ENCODE peak calls at places on chromosomes 13 and 19, in nine cellular contexts. I, K, J, M, G, W, R, B and L are unnamed samples. For H3K36me3 and H3K27me3, the result is how much of the 10 kb centered on the place peaks cover.

GRCh38 chr13:98098511-98098910 is 44.4 kb upstream of the FARP1 start:
- DNase-seq in I (peak), K (no peak), J (no peak), M (no peak), G (no peak), W (no peak), R (peak), B (no peak), L (no peak)

GRCh38 chr19:7083076-7083956 is 13.8 kb downstream of the ZNF557 start:
- DNase-seq in I (peak), K (no peak), J (no peak), M (no peak), G (no peak), W (no peak), R (no peak), B (peak), L (no peak)

GRCh38 chr19:17949956-17950309 is 17.0 kb upstream of the KCNN1 start:
- DNase-seq in I (no peak), K (no peak), J (no peak), M (no peak), G (no peak), W (no peak), R (no peak), B (peak), L (peak)

GRCh38 chr19:2962018-2962670 is 15.2 kb upstream of the TLE6 start:
- DNase-seq in I (peak), K (peak), J (no peak), M (peak), G (peak), W (peak), R (peak), B (peak), L (peak)

GRCh38 chr19:44571830-44572661 is 41.3 kb upstream of the IGSF23 start:
- DNase-seq in I (no peak), K (no peak), J (no peak), M (no peak), G (no peak), W (no peak), R (no peak), B (no peak), L (no peak)

GRCh38 chr19:45342911-45343310 is 2.4 kb downstream of the KLC3 start:
- DNase-seq in I (no peak), K (no peak), J (no peak), M (no peak), G (no peak), W (no peak), R (no peak), B (no peak), L (peak)

GRCh38 chr13:43908156-43909126 is 28.7 kb downstream of the LACC1 start:
- DNase-seq in I (peak), K (no peak), J (no peak), M (no peak), G (no peak), W (no peak), R (peak), B (peak), L (peak)

GRCh38 chr13:50162567-50162966 is 147.3 kb downstream of the KCNRG start:
- DNase-seq in I (no peak), K (no peak), J (no peak), M (no peak), G (no peak), W (no peak), R (no peak), B (no peak), L (peak)

GRCh38 chr13:30673669-30674521 is 56.2 kb downstream of the USPL1 start:
- DNase-seq in I (peak), K (peak), J (peak), M (peak), G (peak), W (peak), R (peak), B (peak), L (peak)

GRCh38 chr19:18171605-18172327 is 1.8 kb upstream of the IFI30 start:
- DNase-seq in I (no peak), K (no peak), J (no peak), M (peak), G (no peak), W (no peak), R (no peak), B (no peak), L (peak)

GRCh38 chr13:23790591-23791170 is 98.5 kb downstream of the MIPEP start:
- DNase-seq in I (peak), K (no peak), J (no peak), M (no peak), G (no peak), W (no peak), R (no peak), B (no peak), L (no peak)

GRCh38 chr19:35341006-35341405 is 6.7 kb upstream of the FFAR1 start:
- DNase-seq in I (no peak), K (no peak), J (peak), M (no peak), G (no peak), W (no peak), R (no peak), B (no peak), L (no peak)

GRCh38 chr19:35342430-35342829 is 5.3 kb upstream of the FFAR1 start:
- DNase-seq in I (no peak), K (no peak), J (peak), M (no peak), G (no peak), W (no peak), R (no peak), B (no peak), L (peak)

GRCh38 chr19:35340431-35340830 is 7.3 kb upstream of the FFAR1 start:
- DNase-seq in I (no peak), K (no peak), J (no peak), M (no peak), G (no peak), W (no peak), R (no peak), B (no peak), L (no peak)

GRCh38 chr19:35344511-35345031 is 3.1 kb upstream of the FFAR1 start:
- DNase-seq in I (no peak), K (no peak), J (peak), M (no peak), G (no peak), W (no peak), R (no peak), B (no peak), L (peak)

GRCh38 chr19:35341565-35342225 is 6.0 kb upstream of the FFAR1 start:
- DNase-seq in I (no peak), K (no peak), J (peak), M (no peak), G (no peak), W (no peak), R (no peak), B (no peak), L (no peak)
- H3K36me3 ChIP-seq in I (under half), K (under half), J (under half), M (under half), G (under half), W (under half), R (under half), B (under half), L (under half)

GRCh38 chr13:45705936-45706335 is 3.8 kb downstream of the CBY2 start:
- DNase-seq in I (no peak), K (no peak), J (no peak), M (no peak), G (no peak), W (no peak), R (no peak), B (no peak), L (no peak)

GRCh38 chr13:45702869-45703391 is 810 bp downstream of the CBY2 start:
- DNase-seq in I (no peak), K (no peak), J (no peak), M (no peak), G (no peak), W (no peak), R (no peak), B (no peak), L (no peak)

GRCh38 chr13:45702088-45702487 is at the start of gene CBY2:
- DNase-seq in I (no peak), K (no peak), J (no peak), M (no peak), G (no peak), W (no peak), R (no peak), B (no peak), L (no peak)

GRCh38 chr13:45705145-45705695 is 3.1 kb downstream of the CBY2 start:
- DNase-seq in I (no peak), K (no peak), J (no peak), M (no peak), G (no peak), W (no peak), R (no peak), B (no peak), L (peak)

DNA sequence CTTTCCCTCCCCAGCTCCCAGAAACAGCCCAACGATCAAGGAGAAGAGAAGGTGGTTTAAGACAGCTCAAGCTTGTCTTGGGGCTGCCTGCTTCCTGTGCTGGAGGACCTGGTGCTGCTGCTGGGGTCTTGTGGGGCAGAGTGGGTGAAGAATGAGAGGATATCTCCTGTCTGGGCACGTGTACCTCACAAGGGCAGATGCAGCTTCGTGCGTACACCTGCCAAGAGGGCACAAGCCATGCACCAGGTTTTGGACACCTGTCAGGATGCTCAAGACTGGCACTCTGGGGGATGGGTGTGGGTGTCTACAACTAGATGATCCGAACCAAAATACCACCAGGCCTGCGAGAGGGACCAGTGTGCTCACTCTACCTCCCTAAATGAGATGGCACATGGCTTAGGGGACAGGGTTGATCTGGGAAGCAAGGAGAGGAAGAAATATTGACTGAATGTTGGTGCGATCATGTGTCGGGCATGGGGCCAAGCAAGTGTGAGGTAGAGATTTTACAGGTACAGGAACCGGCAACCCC is 2.2 kb downstream of the CBY2 start:
- DNase-seq in I (no peak), K (no peak), J (no peak), M (no peak), G (no peak), W (no peak), R (no peak), B (no peak), L (no peak)
- H3K27me3 ChIP-seq in I (under half), K (under half), J (under half), M (under half), G (under half), W (under half), R (under half), B (under half), L (under half)

GRCh38 chr19:41334793-41335192 is 18.9 kb downstream of the TGFB1 start:
- DNase-seq in I (no peak), K (no peak), J (no peak), M (no peak), G (no peak), W (no peak), R (no peak), B (no peak), L (no peak)
- H3K36me3 ChIP-seq in I (under half), K (half or more), J (under half), M (under half), G (under half), W (under half), R (under half), B (under half), L (under half)

GRCh38 chr19:16306728-16307402 is 17.8 kb upstream of the KLF2 start:
- DNase-seq in I (no peak), K (no peak), J (no peak), M (no peak), G (no peak), W (no peak), R (no peak), B (no peak), L (peak)

GRCh38 chr19:16298334-16298733 is 26.3 kb upstream of the KLF2 start:
- DNase-seq in I (no peak), K (no peak), J (no peak), M (no peak), G (no peak), W (no peak), R (no peak), B (no peak), L (no peak)

GRCh38 chr19:16303755-16304154 is 20.9 kb upstream of the KLF2 start:
- DNase-seq in I (no peak), K (no peak), J (no peak), M (no peak), G (no peak), W (no peak), R (no peak), B (no peak), L (no peak)

GRCh38 chr19:16297575-16298178 is 26.9 kb upstream of the KLF2 start:
- DNase-seq in I (no peak), K (no peak), J (no peak), M (no peak), G (no peak), W (no peak), R (no peak), B (peak), L (no peak)

DNA sequence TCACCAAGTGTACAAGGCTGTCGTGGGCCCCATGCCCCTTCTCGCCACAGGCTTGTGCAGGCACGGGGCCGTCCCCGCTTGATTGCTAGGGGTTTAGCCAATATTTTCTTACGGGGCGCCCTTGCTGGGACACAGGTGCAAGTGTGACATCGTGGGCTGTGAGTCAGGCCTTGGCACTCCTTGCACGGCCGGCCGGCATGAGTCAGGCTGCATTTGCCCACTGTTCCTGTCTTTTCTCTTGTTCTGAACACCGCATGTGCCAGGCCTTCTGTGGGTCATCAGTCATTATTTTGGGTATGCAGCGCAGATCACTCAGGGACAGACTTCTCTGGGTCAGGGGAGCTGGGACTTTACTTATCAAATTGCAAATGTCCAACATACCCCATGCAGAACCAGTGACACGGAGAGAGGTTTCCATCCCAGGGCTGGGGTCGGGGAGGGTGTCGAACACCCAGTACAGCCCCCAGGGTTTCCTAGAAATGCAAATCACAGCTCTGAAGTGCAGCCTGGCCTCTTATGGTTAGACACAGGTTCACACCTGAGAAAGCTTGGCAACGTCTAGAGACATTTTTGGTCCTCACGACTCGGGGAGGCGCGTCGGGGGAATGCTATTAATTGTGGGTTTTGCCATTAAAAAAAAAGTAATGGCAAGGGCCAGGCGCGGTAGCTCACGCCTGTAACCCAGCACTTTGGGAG is 22.5 kb upstream of the KLF2 start:
- DNase-seq in I (peak), K (no peak), J (no peak), M (no peak), G (no peak), W (no peak), R (no peak), B (peak), L (peak)
- H3K27me3 ChIP-seq in I (under half), K (under half), J (under half), M (under half), G (under half), W (under half), R (under half), B (under half), L (under half)

GRCh38 chr19:10641248-10641647 is 12.9 kb upstream of the ILF3 start:
- DNase-seq in I (no peak), K (no peak), J (no peak), M (no peak), G (no peak), W (no peak), R (no peak), B (no peak), L (no peak)
- H3K36me3 ChIP-seq in I (under half), K (half or more), J (under half), M (under half), G (under half), W (under half), R (under half), B (under half), L (under half)

GRCh38 chr19:39236527-39236926 is 8.3 kb downstream of the IFNL3 start:
- DNase-seq in I (no peak), K (no peak), J (no peak), M (no peak), G (no peak), W (peak), R (no peak), B (no peak), L (peak)
- H3K27me3 ChIP-seq in I (under half), K (half or more), J (under half), M (under half), G (under half), W (under half), R (under half), B (under half), L (under half)

GRCh38 chr13:99220199-99220931 is 19.7 kb downstream of the UBAC2 start:
- DNase-seq in I (no peak), K (no peak), J (no peak), M (no peak), G (no peak), W (peak), R (no peak), B (no peak), L (no peak)
- H3K36me3 ChIP-seq in I (under half), K (under half), J (under half), M (under half), G (under half), W (under half), R (under half), B (under half), L (under half)

GRCh38 chr13:25971499-25972145 is 80.2 kb downstream of the SHISA2 start:
- DNase-seq in I (no peak), K (no peak), J (no peak), M (no peak), G (no peak), W (peak), R (no peak), B (peak), L (peak)

GRCh38 chr13:25973085-25973484 is 78.7 kb downstream of the SHISA2 start:
- DNase-seq in I (no peak), K (no peak), J (no peak), M (no peak), G (no peak), W (no peak), R (no peak), B (no peak), L (no peak)

GRCh38 chr13:25977216-25977615 is 74.6 kb downstream of the SHISA2 start:
- DNase-seq in I (no peak), K (no peak), J (no peak), M (no peak), G (no peak), W (no peak), R (peak), B (no peak), L (peak)

GRCh38 chr13:25971077-25971476 is 80.7 kb downstream of the SHISA2 start:
- DNase-seq in I (no peak), K (no peak), J (no peak), M (no peak), G (no peak), W (no peak), R (no peak), B (no peak), L (peak)

DNA sequence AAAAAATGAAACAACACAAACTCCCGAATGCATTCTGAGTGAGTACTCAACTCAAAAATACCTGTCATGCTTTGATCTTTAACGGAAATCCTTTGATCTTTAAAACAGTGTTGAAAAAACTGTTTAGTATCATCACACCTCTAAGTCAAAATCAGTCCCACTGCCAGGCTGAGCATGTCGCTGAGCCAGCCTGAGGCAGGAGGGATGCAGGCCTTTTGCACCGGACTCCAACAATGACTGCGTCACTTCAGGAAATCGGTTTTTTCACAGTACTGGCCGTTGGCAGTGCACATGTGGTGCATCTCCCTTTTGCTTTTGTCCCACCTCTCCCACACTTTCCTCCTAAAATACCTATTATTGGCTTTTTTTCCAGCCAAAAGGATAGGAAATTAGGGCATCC is 78.2 kb downstream of the SHISA2 start:
- DNase-seq in I (no peak), K (no peak), J (no peak), M (no peak), G (no peak), W (no peak), R (no peak), B (no peak), L (no peak)
- H3K27me3 ChIP-seq in I (under half), K (under half), J (under half), M (under half), G (under half), W (under half), R (under half), B (under half), L (under half)

DNA sequence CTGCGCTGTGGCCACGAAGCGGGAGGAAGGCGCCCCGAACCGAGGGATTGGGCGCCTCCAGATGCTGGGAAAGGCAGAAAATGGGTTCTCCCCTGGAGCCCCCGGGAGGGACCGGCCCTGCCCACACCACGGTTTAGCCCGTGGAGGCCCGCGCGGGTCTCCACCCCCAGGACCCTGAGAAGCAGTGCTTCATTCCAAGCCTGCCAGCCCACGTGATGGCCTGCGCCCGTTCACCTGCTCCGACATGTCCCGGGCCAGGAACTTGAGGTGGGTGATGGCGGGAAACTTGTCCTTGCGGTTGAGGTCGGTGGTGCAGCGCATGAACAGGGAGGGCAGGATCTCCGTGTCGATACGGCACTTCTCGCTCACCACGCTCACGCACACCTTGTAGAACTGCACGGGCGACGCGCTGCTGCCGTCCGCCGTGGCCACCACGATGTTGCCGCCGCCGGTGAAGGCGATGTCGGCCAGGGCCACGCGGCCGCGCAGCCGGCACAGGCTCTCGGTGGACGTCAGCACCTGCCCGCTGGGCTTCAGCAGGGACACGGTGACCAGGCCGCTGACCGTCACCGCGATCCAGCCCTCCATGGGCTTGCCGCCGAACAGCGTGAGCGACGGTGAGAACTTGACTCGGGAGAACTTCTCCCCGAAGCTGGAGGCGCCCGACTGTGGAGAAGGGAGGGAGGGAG is 7.3 kb downstream of the MED16 start:
- DNase-seq in I (no peak), K (no peak), J (no peak), M (no peak), G (no peak), W (no peak), R (no peak), B (no peak), L (no peak)
- H3K36me3 ChIP-seq in I (under half), K (half or more), J (under half), M (under half), G (half or more), W (under half), R (under half), B (under half), L (under half)